ENCODE peak calls at places on chromosomes 12 and 14, in five cellular contexts. G is stimulated activated CD8-positive, alpha-beta memory T cell treated with anti-CD3 and anti-CD28 coated beads, Interleukin-15, amount 100 ng/mL, for 24 hours; V is GF-D8; I is aorta; C is IMR-90. Z is an unnamed sample.

GRCh38 chr14:66624319-66624937 is 116.5 kb downstream of the GPHN start:
- DNase-seq in G (no peak), V (no peak), C (peak), I (peak), Z (peak)

GRCh38 chr12:83954939-83955601 is 957.5 kb downstream of the SLC6A15 start:
- DNase-seq in V (no peak), I (no peak), C (no peak), G (no peak), Z (no peak)

GRCh38 chr12:76201316-76201715 is 116.8 kb upstream of the NAP1L1 start:
- DNase-seq in V (no peak), C (no peak), I (no peak), G (no peak), Z (no peak)

GRCh38 chr12:42741771-42742510 is 152.4 kb upstream of the PRICKLE1 start:
- DNase-seq in V (no peak), C (peak), I (no peak), G (no peak), Z (peak)

GRCh38 chr14:104348741-104349140 is 210.4 kb downstream of the KIF26A start:
- DNase-seq in G (no peak), I (no peak), V (no peak), C (no peak), Z (no peak)

GRCh38 chr12:21183721-21184275 is 52.8 kb downstream of the SLCO1B1 start:
- DNase-seq in I (no peak), V (no peak), G (no peak), C (no peak), Z (no peak)

GRCh38 chr14:50978521-50978871 is 34.2 kb upstream of the PYGL start:
- DNase-seq in V (no peak), I (no peak), G (no peak), C (no peak), Z (no peak)

GRCh38 chr12:3267690-3268089 is 190.5 kb downstream of the TSPAN9 start:
- DNase-seq in G (no peak), I (no peak), C (no peak), V (no peak), Z (no peak)

GRCh38 chr14:75268638-75269550 is 9.7 kb upstream of the FOS start:
- DNase-seq in I (peak), V (peak), C (no peak), G (no peak), Z (no peak)